ENCODE peak calls at places on chromosomes 5 and 9, in seven cellular contexts. P, A, Y, X, Q, U and M are unnamed samples.

GRCh38 chr9:115628426-115628825 is 510.5 kb upstream of the TNC start:
- DNase-seq in P (no peak), A (no peak), Y (no peak), X (peak; percentile 75), Q (no peak), U (no peak), M (no peak)

GRCh38 chr5:127492854-127493738 is 24.3 kb upstream of the PRRC1 start:
- DNase-seq in P (no peak), A (peak; percentile 1), Y (no peak), X (peak; percentile 53), Q (peak; percentile 12), U (peak; percentile 26), M (no peak)

GRCh38 chr5:84480873-84481637 is 96.4 kb upstream of the EDIL3 start:
- DNase-seq in P (no peak), A (no peak), Y (no peak), X (no peak), Q (no peak), U (no peak), M (no peak)

GRCh38 chr5:77223653-77224052 is 13.2 kb downstream of the PDE8B start:
- DNase-seq in P (no peak), A (no peak), Y (no peak), X (no peak), Q (no peak), U (no peak), M (no peak)

GRCh38 chr5:103867857-103868598 is 305.4 kb upstream of the NUDT12 start:
- DNase-seq in P (no peak), A (no peak), Y (no peak), X (peak; percentile 79), Q (no peak), U (no peak), M (no peak)

GRCh38 chr9:95459867-95460626 is 56.7 kb downstream of the PTCH1 start:
- DNase-seq in P (no peak), A (no peak), Y (no peak), X (no peak), Q (no peak), U (no peak), M (no peak)

GRCh38 chr9:88458716-88459115 is 70.5 kb downstream of the SPIN1 start:
- DNase-seq in P (no peak), A (no peak), Y (no peak), X (peak; percentile 55), Q (peak; percentile 32), U (no peak), M (peak; percentile 75)

GRCh38 chr5:179115845-179116524 is 55.8 kb downstream of the ZNF354C start:
- DNase-seq in P (no peak), A (no peak), Y (no peak), X (no peak), Q (peak; percentile 5), U (no peak), M (no peak)

GRCh38 chr5:57816108-57816507 is 333.5 kb upstream of the ACTBL2 start:
- DNase-seq in P (no peak), A (no peak), Y (no peak), X (peak; percentile 99), Q (peak; percentile 75), U (no peak), M (peak; percentile 92)

GRCh38 chr9:127972316-127972871 is 8.4 kb downstream of the EEIG1 start:
- DNase-seq in P (no peak), A (no peak), Y (no peak), X (no peak), Q (no peak), U (no peak), M (no peak)

GRCh38 chr5:140312067-140312790 is 9.3 kb upstream of the PFDN1 start:
- DNase-seq in P (no peak), A (no peak), Y (peak; percentile 33), X (peak; percentile 97), Q (no peak), U (no peak), M (peak; percentile 90)

GRCh38 chr9:31153250-31153840 is 1231.1 kb upstream of the ACO1 start:
- DNase-seq in P (no peak), A (no peak), Y (no peak), X (peak; percentile 5), Q (no peak), U (peak; percentile 14), M (peak; percentile 36)

GRCh38 chr9:105168935-105169334 is 75.5 kb upstream of the SLC44A1 start:
- DNase-seq in P (no peak), A (peak; percentile 8), Y (no peak), X (no peak), Q (no peak), U (no peak), M (peak; percentile 58)

GRCh38 chr9:134390537-134390936 is 64.3 kb downstream of the RXRA start:
- DNase-seq in P (peak; percentile 53), A (no peak), Y (no peak), X (no peak), Q (no peak), U (peak; percentile 84), M (no peak)

GRCh38 chr5:149685494-149685893 is 44.6 kb upstream of the PPARGC1B start:
- DNase-seq in P (no peak), A (no peak), Y (no peak), X (no peak), Q (no peak), U (no peak), M (no peak)

GRCh38 chr5:132256086-132256782 is 1.3 kb upstream of the PDLIM4 start:
- DNase-seq in P (no peak), A (no peak), Y (no peak), X (no peak), Q (no peak), U (peak; percentile 9), M (no peak)

GRCh38 chr9:136022731-136023400 is 61.7 kb upstream of the UBAC1 start:
- DNase-seq in P (no peak), A (no peak), Y (no peak), X (no peak), Q (no peak), U (no peak), M (no peak)

GRCh38 chr5:159097461-159098284 is 2.0 kb downstream of the EBF1 start:
- DNase-seq in P (no peak), A (peak; percentile 35), Y (no peak), X (peak; percentile 20), Q (no peak), U (peak; percentile 71), M (peak; percentile 25)

GRCh38 chr5:143931986-143932385 is 120.0 kb downstream of the HMHB1 start:
- DNase-seq in P (no peak), A (no peak), Y (no peak), X (no peak), Q (no peak), U (no peak), M (no peak)

GRCh38 chr5:2891781-2892180 is 140.3 kb upstream of the IRX2 start:
- DNase-seq in P (no peak), A (no peak), Y (no peak), X (no peak), Q (no peak), U (no peak), M (no peak)